ENCODE peak calls at places on chromosomes 12 and 14, in five cellular contexts. R is CD8-positive, alpha-beta T cell; C is transverse colon; N is tibial artery; B is neuronal stem cell. O is an unnamed sample.

GRCh38 chr12:111455448-111456320 is 50.0 kb downstream of the SH2B3 start:
- DNase-seq in B (no peak), R (no peak), C (no peak), N (peak; percentile 61), O (no peak)

GRCh38 chr12:106131671-106132070 is 7.1 kb downstream of the NUAK1 start:
- DNase-seq in B (no peak), N (no peak), R (no peak), C (no peak), O (no peak)

GRCh38 chr12:132327351-132328171 is 1.8 kb downstream of the GALNT9 start:
- DNase-seq in B (no peak), C (peak; percentile 61), N (no peak), R (no peak), O (peak; percentile 54)

GRCh38 chr14:80356413-80356812 is 145.1 kb upstream of the DIO2 start:
- DNase-seq in N (no peak), R (no peak), B (no peak), C (no peak), O (no peak)

GRCh38 chr14:21264025-21264801 is 5.0 kb downstream of the HNRNPC start:
- DNase-seq in N (no peak), C (no peak), B (no peak), R (no peak), O (no peak)

GRCh38 chr12:8829621-8830020 is 7.2 kb downstream of the A2ML1 start:
- DNase-seq in N (no peak), B (no peak), R (no peak), C (no peak), O (no peak)

GRCh38 chr14:24605435-24606190 is 3.9 kb downstream of the GZMH start:
- DNase-seq in N (no peak), R (peak; percentile 51), C (peak; percentile 40), B (no peak), O (no peak)

GRCh38 chr12:8912910-8913309 is 1.4 kb upstream of the PHC1 start:
- DNase-seq in N (no peak), R (no peak), B (no peak), C (no peak), O (no peak)

GRCh38 chr12:71503579-71504470 is 64.2 kb downstream of the LGR5 start:
- DNase-seq in N (no peak), C (no peak), R (no peak), B (peak; percentile 39), O (no peak)

GRCh38 chr12:33757701-33758100 is 264.6 kb upstream of the ALG10 start:
- DNase-seq in R (no peak), N (no peak), C (no peak), B (no peak), O (no peak)

GRCh38 chr14:77316872-77317271 is 3.8 kb downstream of the POMT2 start:
- DNase-seq in R (no peak), N (no peak), B (no peak), C (peak; percentile 25), O (no peak)

GRCh38 chr12:28827841-28828240 is 321.2 kb upstream of the FAR2 start:
- DNase-seq in N (no peak), B (no peak), C (no peak), R (no peak), O (no peak)

GRCh38 chr12:110120878-110121277 is 3.3 kb upstream of the IFT81 start:
- DNase-seq in N (no peak), R (no peak), C (no peak), B (no peak), O (no peak)

GRCh38 chr12:32558941-32559340 is 120.2 kb upstream of the DNM1L start:
- DNase-seq in R (no peak), C (no peak), N (no peak), B (no peak), O (no peak)

GRCh38 chr12:32561931-32562341 is 117.2 kb upstream of the DNM1L start:
- DNase-seq in C (no peak), N (no peak), R (no peak), B (peak; percentile 82), O (no peak)

GRCh38 chr12:32560520-32560919 is 118.6 kb upstream of the DNM1L start:
- DNase-seq in R (no peak), B (no peak), N (no peak), C (no peak), O (no peak)

DNA sequence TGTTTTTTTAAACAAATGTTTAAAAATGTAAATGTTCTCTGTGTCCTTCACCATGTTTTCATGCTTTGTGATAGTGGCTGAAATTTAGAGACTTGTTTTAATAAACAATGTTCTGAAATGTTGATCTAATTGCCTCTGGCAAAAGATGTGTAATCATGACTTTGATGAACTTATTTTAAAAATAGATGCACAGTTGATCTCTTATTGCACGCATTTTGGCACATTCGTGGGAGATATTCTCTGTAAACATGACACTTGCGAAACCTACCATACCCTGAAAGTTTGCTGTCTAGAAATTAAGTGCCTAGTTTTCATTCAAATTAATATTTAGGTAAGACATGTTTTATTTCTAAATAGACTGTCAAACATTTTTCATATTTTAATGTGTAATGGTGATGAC is 119.7 kb upstream of the DNM1L start:
- DNase-seq in N (no peak), C (no peak), R (no peak), B (no peak), O (no peak)
- H3K27ac ChIP-seq in N (peak overlapping the region; percentile 3), C (peak overlapping the region; percentile 61), R (no peak overlapping the region), B (no peak overlapping the region), O (no peak overlapping the region)

GRCh38 chr12:18868673-18869072 is 130.8 kb downstream of the CAPZA3 start:
- DNase-seq in N (no peak), C (no peak), B (no peak), R (no peak), O (no peak)
- H3K27ac ChIP-seq in N (no peak overlapping the region), C (no peak overlapping the region), B (no peak overlapping the region), R (no peak overlapping the region), O (no peak overlapping the region)

GRCh38 chr14:99544971-99545370 is 59.0 kb downstream of the CCDC85C start:
- DNase-seq in C (no peak), B (no peak), R (no peak), N (no peak), O (no peak)

GRCh38 chr14:99542566-99542965 is 61.4 kb downstream of the CCNK start:
- DNase-seq in B (no peak), C (no peak), R (no peak), N (no peak), O (no peak)

GRCh38 chr14:99543369-99543768 is 60.6 kb downstream of the CCDC85C start:
- DNase-seq in C (no peak), B (no peak), N (no peak), R (no peak), O (no peak)

GRCh38 chr14:99545574-99545973 is 58.4 kb downstream of the CCDC85C start:
- DNase-seq in R (no peak), B (no peak), N (no peak), C (no peak), O (no peak)

DNA sequence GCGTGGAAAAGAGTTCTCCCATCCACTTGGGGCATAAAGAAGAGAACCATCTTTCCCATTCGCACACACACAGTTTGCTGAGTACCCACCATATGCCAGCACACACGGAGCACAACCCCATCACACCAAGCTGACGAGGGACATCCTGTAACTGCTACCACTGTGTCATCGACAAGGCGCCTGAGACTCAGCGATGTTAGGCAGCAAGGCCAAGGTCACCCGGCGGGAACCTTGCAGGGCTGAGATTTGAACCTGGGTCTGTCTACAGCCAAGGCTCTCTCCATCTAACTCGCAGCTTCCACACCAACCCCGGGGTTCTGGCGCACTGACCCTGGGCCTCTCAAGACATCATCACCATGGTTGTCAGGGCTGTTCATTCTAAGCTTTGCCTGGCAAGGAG is 60.0 kb downstream of the CCDC85C start:
- DNase-seq in N (no peak), R (no peak), C (no peak), B (no peak), O (no peak)
- H3K27ac ChIP-seq in N (no peak overlapping the region), R (no peak overlapping the region), C (no peak overlapping the region), B (no peak overlapping the region), O (no peak overlapping the region)

GRCh38 chr12:2243275-2243674 is 190.5 kb downstream of the CACNA1C start:
- DNase-seq in R (no peak), N (no peak), B (no peak), C (no peak), O (no peak)
- H3K27ac ChIP-seq in R (no peak overlapping the region), N (peak overlapping the region; percentile 45), B (no peak overlapping the region), C (peak overlapping the region; percentile 82), O (no peak overlapping the region)

DNA sequence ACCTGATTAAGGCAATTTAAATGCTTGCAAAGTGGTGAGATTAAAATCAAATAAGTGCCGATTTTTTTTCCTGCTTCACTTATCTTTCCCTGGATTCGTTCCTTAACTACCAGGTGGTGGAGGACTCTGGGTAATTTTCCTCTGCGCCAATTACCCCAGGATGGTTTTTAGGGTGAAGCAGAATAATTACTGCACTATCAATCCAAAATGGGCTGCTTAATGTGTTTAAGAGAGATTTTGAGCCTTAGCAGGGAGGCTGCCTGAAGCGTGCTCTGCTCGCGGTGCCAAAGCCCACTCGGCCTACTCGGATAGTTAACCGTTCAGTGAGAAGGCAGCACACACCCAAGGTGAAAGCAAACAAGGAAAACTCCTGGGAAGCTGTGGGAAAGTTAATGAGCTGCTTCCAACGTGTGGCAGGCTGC is 274.9 kb upstream of the LMO3 start:
- DNase-seq in N (no peak), C (peak; percentile 20), B (peak; percentile 18), R (no peak), O (no peak)
- H3K27ac ChIP-seq in N (no peak overlapping the region), C (peak overlapping the region; percentile 38), B (no peak overlapping the region), R (no peak overlapping the region), O (no peak overlapping the region)

DNA sequence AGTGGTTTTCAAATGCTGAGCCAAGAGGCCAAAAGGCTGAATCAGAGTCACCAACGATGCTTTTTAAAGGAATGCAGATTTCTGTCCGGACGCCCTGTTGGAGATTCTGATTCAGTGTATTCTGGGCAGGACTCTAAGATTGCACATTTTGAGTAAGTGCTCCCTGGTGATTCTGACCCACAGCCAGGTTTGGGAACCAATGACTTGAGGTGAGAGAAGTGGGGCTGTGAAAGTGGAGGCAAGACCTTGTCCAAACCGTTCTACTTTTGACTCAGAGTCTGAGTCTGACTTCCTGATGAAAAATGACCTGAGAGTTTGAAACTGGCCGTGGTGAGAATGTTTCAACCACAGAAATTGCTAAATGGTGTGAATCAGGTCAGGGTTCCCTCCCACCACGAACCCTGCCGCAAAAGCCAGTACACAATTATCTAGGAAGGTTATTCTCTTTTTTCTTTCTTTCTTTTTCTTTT is 90.2 kb downstream of the NTN4 start:
- DNase-seq in N (no peak), C (no peak), B (no peak), R (no peak), O (no peak)
- H3K27ac ChIP-seq in N (peak overlapping the region; percentile 47), C (no peak overlapping the region), B (no peak overlapping the region), R (no peak overlapping the region), O (no peak overlapping the region)

DNA sequence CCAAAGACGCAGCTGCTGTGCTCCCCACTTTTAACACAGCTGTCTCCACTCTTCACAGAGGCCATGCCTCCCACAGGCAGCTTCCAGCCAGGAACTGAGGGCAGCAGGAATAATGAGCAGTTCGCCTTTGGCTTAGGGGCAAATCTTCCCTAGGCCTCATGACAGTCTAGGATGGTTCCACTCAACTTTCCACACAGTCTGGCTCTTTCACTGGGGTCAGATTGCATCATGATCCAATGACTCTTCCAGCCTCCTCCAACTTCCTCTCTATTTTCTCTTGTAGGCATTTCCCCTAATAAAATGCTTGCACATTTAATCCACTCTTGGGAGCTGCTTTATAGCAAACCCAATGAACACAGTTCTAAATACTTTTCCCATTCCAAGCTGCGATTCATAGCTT is 271.6 kb upstream of the ATP2B1 start:
- DNase-seq in N (no peak), R (no peak), B (no peak), C (no peak), O (no peak)
- H3K27ac ChIP-seq in N (no peak overlapping the region), R (no peak overlapping the region), B (no peak overlapping the region), C (no peak overlapping the region), O (no peak overlapping the region)

O was measured in substantia nigra.